ENCODE peak calls at places on chromosomes 7 and 10, in ten cellular contexts. One of them, this sample, is unnamed.

GRCh38 chr7:132500727-132501410 is 75.4 kb downstream of the PLXNA4 start:
- DNase-seq in activated CD4-positive, CD25-positive, alpha-beta regulatory T cell treated with anti-CD3 and anti-CD28 coated beads, Interleukin-2, amount 50 U/mL, for 72 hours: no peak
- DNase-seq in Kasumi-1: no peak
- DNase-seq in amniotic stem cell: no peak
- DNase-seq in dorsolateral prefrontal cortex: no peak
- DNase-seq in GF-D8: no peak
- DNase-seq in iris pigment epithelial cell: peak; percentile 4
- DNase-seq in NCI-H460: no peak
- DNase-seq in Caco-2: no peak
- DNase-seq in CD8-positive, alpha-beta memory T cell: no peak
- DNase-seq in this sample: no peak

GRCh38 chr7:55087521-55087961 is 68.7 kb downstream of the EGFR start:
- DNase-seq in activated CD4-positive, CD25-positive, alpha-beta regulatory T cell treated with anti-CD3 and anti-CD28 coated beads, Interleukin-2, amount 50 U/mL, for 72 hours: no peak
- DNase-seq in Kasumi-1: no peak
- DNase-seq in amniotic stem cell: no peak
- DNase-seq in dorsolateral prefrontal cortex: no peak
- DNase-seq in GF-D8: no peak
- DNase-seq in iris pigment epithelial cell: no peak
- DNase-seq in NCI-H460: no peak
- DNase-seq in Caco-2: no peak
- DNase-seq in CD8-positive, alpha-beta memory T cell: no peak
- DNase-seq in this sample: no peak

GRCh38 chr10:124450783-124451057 is 885 bp upstream of the NKX1-2 start:
- DNase-seq in activated CD4-positive, CD25-positive, alpha-beta regulatory T cell treated with anti-CD3 and anti-CD28 coated beads, Interleukin-2, amount 50 U/mL, for 72 hours: no peak
- DNase-seq in Kasumi-1: no peak
- DNase-seq in amniotic stem cell: no peak
- DNase-seq in dorsolateral prefrontal cortex: no peak
- DNase-seq in GF-D8: no peak
- DNase-seq in iris pigment epithelial cell: no peak
- DNase-seq in NCI-H460: no peak
- DNase-seq in Caco-2: no peak
- DNase-seq in CD8-positive, alpha-beta memory T cell: no peak
- DNase-seq in this sample: no peak

GRCh38 chr10:75588031-75588430 is 156.6 kb downstream of the LRMDA start:
- DNase-seq in activated CD4-positive, CD25-positive, alpha-beta regulatory T cell treated with anti-CD3 and anti-CD28 coated beads, Interleukin-2, amount 50 U/mL, for 72 hours: no peak
- DNase-seq in Kasumi-1: no peak
- DNase-seq in amniotic stem cell: no peak
- DNase-seq in dorsolateral prefrontal cortex: no peak
- DNase-seq in GF-D8: no peak
- DNase-seq in iris pigment epithelial cell: no peak
- DNase-seq in NCI-H460: no peak
- DNase-seq in Caco-2: no peak
- DNase-seq in CD8-positive, alpha-beta memory T cell: no peak
- DNase-seq in this sample: no peak

GRCh38 chr10:17354781-17355180 is 99.6 kb downstream of the ST8SIA6 start:
- DNase-seq in activated CD4-positive, CD25-positive, alpha-beta regulatory T cell treated with anti-CD3 and anti-CD28 coated beads, Interleukin-2, amount 50 U/mL, for 72 hours: no peak
- DNase-seq in Kasumi-1: no peak
- DNase-seq in amniotic stem cell: no peak
- DNase-seq in dorsolateral prefrontal cortex: no peak
- DNase-seq in GF-D8: no peak
- DNase-seq in iris pigment epithelial cell: peak; percentile 12
- DNase-seq in NCI-H460: no peak
- DNase-seq in Caco-2: no peak
- DNase-seq in CD8-positive, alpha-beta memory T cell: no peak
- DNase-seq in this sample: no peak

GRCh38 chr10:124677871-124678565 is 66.2 kb downstream of the FAM53B start:
- DNase-seq in activated CD4-positive, CD25-positive, alpha-beta regulatory T cell treated with anti-CD3 and anti-CD28 coated beads, Interleukin-2, amount 50 U/mL, for 72 hours: no peak
- DNase-seq in Kasumi-1: no peak
- DNase-seq in amniotic stem cell: no peak
- DNase-seq in dorsolateral prefrontal cortex: no peak
- DNase-seq in GF-D8: no peak
- DNase-seq in iris pigment epithelial cell: no peak
- DNase-seq in NCI-H460: no peak
- DNase-seq in Caco-2: no peak
- DNase-seq in CD8-positive, alpha-beta memory T cell: no peak
- DNase-seq in this sample: no peak

GRCh38 chr10:3036155-3036554 is 31.2 kb upstream of the PFKP start:
- DNase-seq in activated CD4-positive, CD25-positive, alpha-beta regulatory T cell treated with anti-CD3 and anti-CD28 coated beads, Interleukin-2, amount 50 U/mL, for 72 hours: no peak
- DNase-seq in Kasumi-1: no peak
- DNase-seq in amniotic stem cell: no peak
- DNase-seq in dorsolateral prefrontal cortex: no peak
- DNase-seq in GF-D8: no peak
- DNase-seq in iris pigment epithelial cell: no peak
- DNase-seq in NCI-H460: no peak
- DNase-seq in Caco-2: no peak
- DNase-seq in CD8-positive, alpha-beta memory T cell: no peak
- DNase-seq in this sample: no peak

GRCh38 chr10:80966326-80966986 is 428.8 kb downstream of the SH2D4B start:
- DNase-seq in activated CD4-positive, CD25-positive, alpha-beta regulatory T cell treated with anti-CD3 and anti-CD28 coated beads, Interleukin-2, amount 50 U/mL, for 72 hours: no peak
- DNase-seq in Kasumi-1: no peak
- DNase-seq in amniotic stem cell: no peak
- DNase-seq in dorsolateral prefrontal cortex: no peak
- DNase-seq in GF-D8: no peak
- DNase-seq in iris pigment epithelial cell: no peak
- DNase-seq in NCI-H460: no peak
- DNase-seq in Caco-2: no peak
- DNase-seq in CD8-positive, alpha-beta memory T cell: no peak
- DNase-seq in this sample: no peak

GRCh38 chr10:49331431-49331830 is 32.5 kb downstream of the C10orf71 start:
- DNase-seq in activated CD4-positive, CD25-positive, alpha-beta regulatory T cell treated with anti-CD3 and anti-CD28 coated beads, Interleukin-2, amount 50 U/mL, for 72 hours: no peak
- DNase-seq in Kasumi-1: no peak
- DNase-seq in amniotic stem cell: no peak
- DNase-seq in dorsolateral prefrontal cortex: no peak
- DNase-seq in GF-D8: no peak
- DNase-seq in iris pigment epithelial cell: no peak
- DNase-seq in NCI-H460: no peak
- DNase-seq in Caco-2: no peak
- DNase-seq in CD8-positive, alpha-beta memory T cell: no peak
- DNase-seq in this sample: no peak

GRCh38 chr10:32237644-32238345 is 109.2 kb downstream of the EPC1 start:
- DNase-seq in activated CD4-positive, CD25-positive, alpha-beta regulatory T cell treated with anti-CD3 and anti-CD28 coated beads, Interleukin-2, amount 50 U/mL, for 72 hours: no peak
- DNase-seq in Kasumi-1: no peak
- DNase-seq in amniotic stem cell: no peak
- DNase-seq in dorsolateral prefrontal cortex: no peak
- DNase-seq in GF-D8: no peak
- DNase-seq in iris pigment epithelial cell: peak; percentile 55
- DNase-seq in NCI-H460: no peak
- DNase-seq in Caco-2: no peak
- DNase-seq in CD8-positive, alpha-beta memory T cell: no peak
- DNase-seq in this sample: no peak

GRCh38 chr7:122433765-122434164 is 129.2 kb upstream of the FEZF1 start:
- DNase-seq in activated CD4-positive, CD25-positive, alpha-beta regulatory T cell treated with anti-CD3 and anti-CD28 coated beads, Interleukin-2, amount 50 U/mL, for 72 hours: no peak
- DNase-seq in Kasumi-1: no peak
- DNase-seq in amniotic stem cell: no peak
- DNase-seq in dorsolateral prefrontal cortex: no peak
- DNase-seq in GF-D8: no peak
- DNase-seq in iris pigment epithelial cell: no peak
- DNase-seq in NCI-H460: no peak
- DNase-seq in Caco-2: no peak
- DNase-seq in CD8-positive, alpha-beta memory T cell: no peak
- DNase-seq in this sample: no peak

GRCh38 chr7:151699920-151700319 is 177.0 kb downstream of the PRKAG2 start:
- DNase-seq in activated CD4-positive, CD25-positive, alpha-beta regulatory T cell treated with anti-CD3 and anti-CD28 coated beads, Interleukin-2, amount 50 U/mL, for 72 hours: no peak
- DNase-seq in Kasumi-1: peak; percentile 42
- DNase-seq in amniotic stem cell: no peak
- DNase-seq in dorsolateral prefrontal cortex: no peak
- DNase-seq in GF-D8: peak; percentile 33
- DNase-seq in iris pigment epithelial cell: peak; percentile 94
- DNase-seq in NCI-H460: no peak
- DNase-seq in Caco-2: no peak
- DNase-seq in CD8-positive, alpha-beta memory T cell: no peak
- DNase-seq in this sample: no peak

GRCh38 chr7:51009716-51010496 is 227.2 kb upstream of the GRB10 start:
- DNase-seq in activated CD4-positive, CD25-positive, alpha-beta regulatory T cell treated with anti-CD3 and anti-CD28 coated beads, Interleukin-2, amount 50 U/mL, for 72 hours: no peak
- DNase-seq in Kasumi-1: no peak
- DNase-seq in amniotic stem cell: no peak
- DNase-seq in dorsolateral prefrontal cortex: no peak
- DNase-seq in GF-D8: no peak
- DNase-seq in iris pigment epithelial cell: peak; percentile 53
- DNase-seq in NCI-H460: no peak
- DNase-seq in Caco-2: no peak
- DNase-seq in CD8-positive, alpha-beta memory T cell: no peak
- DNase-seq in this sample: no peak

GRCh38 chr10:132242103-132242840 is 55.5 kb downstream of the DPYSL4 start:
- DNase-seq in activated CD4-positive, CD25-positive, alpha-beta regulatory T cell treated with anti-CD3 and anti-CD28 coated beads, Interleukin-2, amount 50 U/mL, for 72 hours: no peak
- DNase-seq in Kasumi-1: no peak
- DNase-seq in amniotic stem cell: no peak
- DNase-seq in dorsolateral prefrontal cortex: no peak
- DNase-seq in GF-D8: no peak
- DNase-seq in iris pigment epithelial cell: no peak
- DNase-seq in NCI-H460: no peak
- DNase-seq in Caco-2: no peak
- DNase-seq in CD8-positive, alpha-beta memory T cell: no peak
- DNase-seq in this sample: no peak

GRCh38 chr10:23238015-23238414 is 45.9 kb downstream of the PTF1A start:
- DNase-seq in activated CD4-positive, CD25-positive, alpha-beta regulatory T cell treated with anti-CD3 and anti-CD28 coated beads, Interleukin-2, amount 50 U/mL, for 72 hours: no peak
- DNase-seq in Kasumi-1: no peak
- DNase-seq in amniotic stem cell: no peak
- DNase-seq in dorsolateral prefrontal cortex: no peak
- DNase-seq in GF-D8: no peak
- DNase-seq in iris pigment epithelial cell: no peak
- DNase-seq in NCI-H460: no peak
- DNase-seq in Caco-2: no peak
- DNase-seq in CD8-positive, alpha-beta memory T cell: no peak
- DNase-seq in this sample: no peak

GRCh38 chr7:103075337-103075918 is 488 bp downstream of the ARMC10 start:
- DNase-seq in activated CD4-positive, CD25-positive, alpha-beta regulatory T cell treated with anti-CD3 and anti-CD28 coated beads, Interleukin-2, amount 50 U/mL, for 72 hours: peak; percentile 76
- DNase-seq in Kasumi-1: peak; percentile 41
- DNase-seq in amniotic stem cell: peak; percentile 9
- DNase-seq in dorsolateral prefrontal cortex: peak; percentile 49
- DNase-seq in GF-D8: no peak
- DNase-seq in iris pigment epithelial cell: peak; percentile 77
- DNase-seq in NCI-H460: no peak
- DNase-seq in Caco-2: peak; percentile 66
- DNase-seq in CD8-positive, alpha-beta memory T cell: peak; percentile 58
- DNase-seq in this sample: no peak

GRCh38 chr10:98489561-98490481 is 43.1 kb upstream of the HPS1 start:
- DNase-seq in activated CD4-positive, CD25-positive, alpha-beta regulatory T cell treated with anti-CD3 and anti-CD28 coated beads, Interleukin-2, amount 50 U/mL, for 72 hours: no peak
- DNase-seq in Kasumi-1: no peak
- DNase-seq in amniotic stem cell: no peak
- DNase-seq in dorsolateral prefrontal cortex: no peak
- DNase-seq in GF-D8: no peak
- DNase-seq in iris pigment epithelial cell: no peak
- DNase-seq in NCI-H460: no peak
- DNase-seq in Caco-2: no peak
- DNase-seq in CD8-positive, alpha-beta memory T cell: no peak
- DNase-seq in this sample: no peak

GRCh38 chr10:32112055-32112454 is 55.8 kb upstream of the KIF5B start:
- DNase-seq in activated CD4-positive, CD25-positive, alpha-beta regulatory T cell treated with anti-CD3 and anti-CD28 coated beads, Interleukin-2, amount 50 U/mL, for 72 hours: no peak
- DNase-seq in Kasumi-1: no peak
- DNase-seq in amniotic stem cell: peak; percentile 10
- DNase-seq in dorsolateral prefrontal cortex: no peak
- DNase-seq in GF-D8: no peak
- DNase-seq in iris pigment epithelial cell: peak; percentile 61
- DNase-seq in NCI-H460: peak; percentile 46
- DNase-seq in Caco-2: no peak
- DNase-seq in CD8-positive, alpha-beta memory T cell: no peak
- DNase-seq in this sample: no peak

GRCh38 chr7:34281260-34281659 is 375.9 kb downstream of the BMPER start:
- DNase-seq in activated CD4-positive, CD25-positive, alpha-beta regulatory T cell treated with anti-CD3 and anti-CD28 coated beads, Interleukin-2, amount 50 U/mL, for 72 hours: no peak
- DNase-seq in Kasumi-1: peak; percentile 14
- DNase-seq in amniotic stem cell: no peak
- DNase-seq in dorsolateral prefrontal cortex: no peak
- DNase-seq in GF-D8: no peak
- DNase-seq in iris pigment epithelial cell: peak; percentile 7
- DNase-seq in NCI-H460: no peak
- DNase-seq in Caco-2: no peak
- DNase-seq in CD8-positive, alpha-beta memory T cell: no peak
- DNase-seq in this sample: no peak

GRCh38 chr10:67763499-67764011 is 67.6 kb upstream of the CTNNA3 start:
- DNase-seq in activated CD4-positive, CD25-positive, alpha-beta regulatory T cell treated with anti-CD3 and anti-CD28 coated beads, Interleukin-2, amount 50 U/mL, for 72 hours: peak; percentile 76
- DNase-seq in Kasumi-1: peak; percentile 77
- DNase-seq in amniotic stem cell: peak; percentile 5
- DNase-seq in dorsolateral prefrontal cortex: peak; percentile 79
- DNase-seq in GF-D8: no peak
- DNase-seq in iris pigment epithelial cell: peak; percentile 34
- DNase-seq in NCI-H460: peak; percentile 35
- DNase-seq in Caco-2: peak; percentile 86
- DNase-seq in CD8-positive, alpha-beta memory T cell: peak; percentile 62
- DNase-seq in this sample: peak; percentile 66

GRCh38 chr10:106392781-106393180 is 771.7 kb downstream of the SORCS1 start:
- DNase-seq in activated CD4-positive, CD25-positive, alpha-beta regulatory T cell treated with anti-CD3 and anti-CD28 coated beads, Interleukin-2, amount 50 U/mL, for 72 hours: no peak
- DNase-seq in Kasumi-1: no peak
- DNase-seq in amniotic stem cell: no peak
- DNase-seq in dorsolateral prefrontal cortex: no peak
- DNase-seq in GF-D8: no peak
- DNase-seq in iris pigment epithelial cell: no peak
- DNase-seq in NCI-H460: no peak
- DNase-seq in Caco-2: no peak
- DNase-seq in CD8-positive, alpha-beta memory T cell: no peak
- DNase-seq in this sample: no peak

GRCh38 chr7:70669859-70670258 is 462.1 kb upstream of the GALNT17 start:
- DNase-seq in activated CD4-positive, CD25-positive, alpha-beta regulatory T cell treated with anti-CD3 and anti-CD28 coated beads, Interleukin-2, amount 50 U/mL, for 72 hours: no peak
- DNase-seq in Kasumi-1: no peak
- DNase-seq in amniotic stem cell: no peak
- DNase-seq in dorsolateral prefrontal cortex: no peak
- DNase-seq in GF-D8: no peak
- DNase-seq in iris pigment epithelial cell: no peak
- DNase-seq in NCI-H460: no peak
- DNase-seq in Caco-2: no peak
- DNase-seq in CD8-positive, alpha-beta memory T cell: peak; percentile 10
- DNase-seq in this sample: no peak

GRCh38 chr7:134316539-134317344 is at the start of gene SLC35B4:
- DNase-seq in activated CD4-positive, CD25-positive, alpha-beta regulatory T cell treated with anti-CD3 and anti-CD28 coated beads, Interleukin-2, amount 50 U/mL, for 72 hours: peak; percentile 91
- DNase-seq in Kasumi-1: peak; percentile 97
- DNase-seq in amniotic stem cell: peak; percentile 93
- DNase-seq in dorsolateral prefrontal cortex: peak; percentile 99
- DNase-seq in GF-D8: peak; percentile 95
- DNase-seq in iris pigment epithelial cell: peak; percentile 99
- DNase-seq in NCI-H460: peak; percentile 96
- DNase-seq in Caco-2: peak; percentile 98
- DNase-seq in CD8-positive, alpha-beta memory T cell: peak; percentile 90
- DNase-seq in this sample: peak; percentile 89

GRCh38 chr7:36006656-36007229 is 146.3 kb upstream of the EEPD1 start:
- DNase-seq in activated CD4-positive, CD25-positive, alpha-beta regulatory T cell treated with anti-CD3 and anti-CD28 coated beads, Interleukin-2, amount 50 U/mL, for 72 hours: no peak
- DNase-seq in Kasumi-1: no peak
- DNase-seq in amniotic stem cell: no peak
- DNase-seq in dorsolateral prefrontal cortex: no peak
- DNase-seq in GF-D8: no peak
- DNase-seq in iris pigment epithelial cell: no peak
- DNase-seq in NCI-H460: no peak
- DNase-seq in Caco-2: no peak
- DNase-seq in CD8-positive, alpha-beta memory T cell: no peak
- DNase-seq in this sample: no peak

GRCh38 chr10:49361735-49362568 is 33.9 kb downstream of the DRGX start:
- DNase-seq in activated CD4-positive, CD25-positive, alpha-beta regulatory T cell treated with anti-CD3 and anti-CD28 coated beads, Interleukin-2, amount 50 U/mL, for 72 hours: no peak
- DNase-seq in Kasumi-1: no peak
- DNase-seq in amniotic stem cell: no peak
- DNase-seq in dorsolateral prefrontal cortex: no peak
- DNase-seq in GF-D8: no peak
- DNase-seq in iris pigment epithelial cell: no peak
- DNase-seq in NCI-H460: no peak
- DNase-seq in Caco-2: no peak
- DNase-seq in CD8-positive, alpha-beta memory T cell: no peak
- DNase-seq in this sample: no peak

GRCh38 chr7:40232242-40232929 is 97.6 kb downstream of the SUGCT start:
- DNase-seq in activated CD4-positive, CD25-positive, alpha-beta regulatory T cell treated with anti-CD3 and anti-CD28 coated beads, Interleukin-2, amount 50 U/mL, for 72 hours: no peak
- DNase-seq in Kasumi-1: peak; percentile 93
- DNase-seq in amniotic stem cell: peak; percentile 70
- DNase-seq in dorsolateral prefrontal cortex: no peak
- DNase-seq in GF-D8: peak; percentile 50
- DNase-seq in iris pigment epithelial cell: peak; percentile 82
- DNase-seq in NCI-H460: peak; percentile 65
- DNase-seq in Caco-2: no peak
- DNase-seq in CD8-positive, alpha-beta memory T cell: no peak
- DNase-seq in this sample: peak; percentile 35

GRCh38 chr10:62136931-62137330 is 131.7 kb downstream of the RTKN2 start:
- DNase-seq in activated CD4-positive, CD25-positive, alpha-beta regulatory T cell treated with anti-CD3 and anti-CD28 coated beads, Interleukin-2, amount 50 U/mL, for 72 hours: no peak
- DNase-seq in Kasumi-1: no peak
- DNase-seq in amniotic stem cell: no peak
- DNase-seq in dorsolateral prefrontal cortex: no peak
- DNase-seq in GF-D8: no peak
- DNase-seq in iris pigment epithelial cell: peak; percentile 70
- DNase-seq in NCI-H460: no peak
- DNase-seq in Caco-2: no peak
- DNase-seq in CD8-positive, alpha-beta memory T cell: no peak
- DNase-seq in this sample: no peak

GRCh38 chr10:101560293-101561067 is 27.6 kb downstream of the POLL start:
- DNase-seq in activated CD4-positive, CD25-positive, alpha-beta regulatory T cell treated with anti-CD3 and anti-CD28 coated beads, Interleukin-2, amount 50 U/mL, for 72 hours: no peak
- DNase-seq in Kasumi-1: no peak
- DNase-seq in amniotic stem cell: no peak
- DNase-seq in dorsolateral prefrontal cortex: no peak
- DNase-seq in GF-D8: no peak
- DNase-seq in iris pigment epithelial cell: no peak
- DNase-seq in NCI-H460: no peak
- DNase-seq in Caco-2: no peak
- DNase-seq in CD8-positive, alpha-beta memory T cell: no peak
- DNase-seq in this sample: no peak